ENCODE peak calls at places on chromosomes 2 and 18, in seven cellular contexts. D is testis, W is AG09309, G is fibroblast of lung, Q is astrocyte of the spinal cord, J is mucosa of descending colon, O is H1. H is an unnamed sample.

GRCh38 chr2:60540054-60540453 is 13.4 kb downstream of the BCL11A start:
- DNase-seq in D (no peak), W (no peak), G (no peak), Q (no peak), J (no peak), O (no peak), H (no peak)

GRCh38 chr2:8252997-8253694 is 428.7 kb upstream of the ID2 start:
- DNase-seq in D (no peak), W (no peak), G (no peak), Q (no peak), J (no peak), O (no peak), H (no peak)

GRCh38 chr2:71534786-71535185 is 81.4 kb downstream of the DYSF start:
- DNase-seq in D (no peak), W (no peak), G (no peak), Q (no peak), J (no peak), O (no peak), H (no peak)

GRCh38 chr2:176455865-176456291 is 186.6 kb downstream of the MTX2 start:
- DNase-seq in D (peak; percentile 60), W (peak; percentile 57), G (peak; percentile 54), Q (no peak), J (peak; percentile 8), O (no peak), H (no peak)

GRCh38 chr2:168429988-168430387 is 26.1 kb upstream of the CERS6 start:
- DNase-seq in D (peak; percentile 51), W (no peak), G (no peak), Q (no peak), J (no peak), O (no peak), H (no peak)

GRCh38 chr2:8281950-8282857 is 399.7 kb upstream of the ID2 start:
- DNase-seq in D (no peak), W (no peak), G (no peak), Q (no peak), J (peak; percentile 69), O (no peak), H (no peak)

GRCh38 chr2:225008935-225009334 is 33.3 kb downstream of the DOCK10 start:
- DNase-seq in D (no peak), W (no peak), G (peak; percentile 26), Q (no peak), J (peak; percentile 30), O (no peak), H (no peak)

GRCh38 chr2:8059794-8060193 is 622.1 kb upstream of the ID2 start:
- DNase-seq in D (no peak), W (no peak), G (no peak), Q (no peak), J (no peak), O (no peak), H (no peak)

GRCh38 chr2:22601007-22601406 is 784.0 kb upstream of the KLHL29 start:
- DNase-seq in D (no peak), W (no peak), G (no peak), Q (no peak), J (no peak), O (no peak), H (no peak)

GRCh38 chr18:13427354-13427753 is 208.8 kb downstream of the LDLRAD4 start:
- DNase-seq in D (peak; percentile 23), W (no peak), G (no peak), Q (no peak), J (no peak), O (no peak), H (no peak)

GRCh38 chr18:25737710-25738251 is 352.6 kb downstream of the SS18 start:
- DNase-seq in D (no peak), W (peak; percentile 78), G (peak; percentile 87), Q (peak; percentile 87), J (no peak), O (no peak), H (peak; percentile 83)

GRCh38 chr2:54259413-54260240 is 3.6 kb upstream of the TSPYL6 start:
- DNase-seq in D (no peak), W (no peak), G (no peak), Q (no peak), J (no peak), O (no peak), H (no peak)

GRCh38 chr2:111663471-111663951 is 220.5 kb downstream of the ANAPC1 start:
- DNase-seq in D (no peak), W (no peak), G (peak; percentile 50), Q (peak; percentile 39), J (no peak), O (no peak), H (no peak)

GRCh38 chr2:126798276-126799140 is 100.2 kb upstream of the TEX51 start:
- DNase-seq in D (no peak), W (no peak), G (no peak), Q (no peak), J (no peak), O (no peak), H (no peak)

GRCh38 chr2:112927745-112928144 is 16.8 kb downstream of the IL37 start:
- DNase-seq in D (no peak), W (no peak), G (no peak), Q (peak; percentile 22), J (no peak), O (no peak), H (no peak)

GRCh38 chr2:74501335-74502071 is 2.1 kb upstream of the LBX2 start:
- DNase-seq in D (no peak), W (no peak), G (no peak), Q (no peak), J (no peak), O (no peak), H (no peak)

GRCh38 chr2:239278361-239278760 is 122.5 kb downstream of the HDAC4 start:
- DNase-seq in D (peak; percentile 9), W (no peak), G (no peak), Q (no peak), J (no peak), O (no peak), H (no peak)

GRCh38 chr2:138175066-138175465 is 210.8 kb downstream of the HNMT start:
- DNase-seq in D (no peak), W (no peak), G (no peak), Q (no peak), J (no peak), O (no peak), H (no peak)

GRCh38 chr2:159091381-159091780 is 122.9 kb downstream of the TANC1 start:
- DNase-seq in D (no peak), W (no peak), G (peak; percentile 75), Q (peak; percentile 82), J (no peak), O (no peak), H (peak; percentile 49)

GRCh38 chr2:73593676-73594075 is 48.5 kb downstream of the NAT8 start:
- DNase-seq in D (no peak), W (no peak), G (no peak), Q (peak; percentile 22), J (no peak), O (no peak), H (peak; percentile 9)

GRCh38 chr2:129906861-129907235 is 72.6 kb upstream of the RAB6C start:
- DNase-seq in D (no peak), W (no peak), G (no peak), Q (no peak), J (no peak), O (no peak), H (no peak)

GRCh38 chr2:15875969-15876705 is 64.2 kb upstream of the MYCN start:
- DNase-seq in D (no peak), W (no peak), G (no peak), Q (no peak), J (no peak), O (no peak), H (no peak)

DNA sequence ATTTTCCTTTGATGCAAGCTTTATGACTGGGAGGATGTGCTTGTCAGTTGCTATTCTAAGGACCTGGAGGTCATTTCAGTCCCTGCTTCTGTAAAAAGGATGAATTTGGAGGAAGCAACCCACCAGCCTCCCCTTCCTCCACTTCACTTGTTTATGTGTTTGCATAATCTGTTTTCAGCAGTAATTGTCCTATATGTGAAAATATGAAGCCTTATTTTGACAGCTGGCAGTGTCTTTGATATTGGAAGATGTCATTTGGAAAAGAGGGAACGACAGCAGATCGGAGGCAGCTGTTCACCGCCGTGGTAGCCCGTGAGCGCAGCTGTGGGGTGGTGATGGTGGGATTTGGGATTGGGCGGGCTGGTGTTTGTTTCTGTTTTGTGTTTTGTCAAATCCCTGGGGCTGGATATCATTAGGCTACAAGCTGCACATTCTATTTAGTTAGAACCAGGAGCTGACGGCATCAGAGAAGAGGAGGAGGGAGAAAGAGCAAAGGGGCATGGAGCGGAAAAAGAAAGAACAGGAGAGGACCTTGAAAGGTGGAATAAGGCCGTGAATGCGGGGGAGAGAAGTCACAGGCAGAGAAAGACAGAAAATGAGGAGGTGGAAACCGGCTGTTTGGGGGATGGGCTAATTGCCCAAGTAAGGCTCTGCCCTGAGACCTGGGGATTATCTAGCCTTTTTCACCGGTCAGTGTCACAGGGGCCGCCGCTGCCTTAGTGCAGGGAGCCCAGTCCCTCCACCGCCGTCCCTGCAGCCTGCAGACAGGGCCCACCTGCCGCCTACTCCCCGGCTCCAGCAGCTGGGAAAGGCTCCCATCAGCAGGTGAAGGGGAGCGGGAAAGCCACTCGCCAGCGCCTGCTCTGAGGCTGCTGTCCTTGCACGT is 87.9 kb downstream of the ZCCHC2 start:
- DNase-seq in D (peak; percentile 36), W (no peak), G (peak; percentile 10), Q (no peak), J (no peak), O (no peak), H (no peak)
- H3K4me3 ChIP-seq in D (no peak overlapping the region), W (no peak overlapping the region), G (peak overlapping the region; percentile 38), Q (no peak overlapping the region), J (no peak overlapping the region), O (peak overlapping the region; percentile 12), H (no peak overlapping the region)

GRCh38 chr18:49839012-49839411 is 25.7 kb upstream of the ACAA2 start:
- DNase-seq in D (no peak), W (no peak), G (no peak), Q (peak; percentile 70), J (no peak), O (no peak), H (peak; percentile 37)
- TF ChIP-seq CTCF in D (no peak), W (no peak), G (no peak), Q (no peak), J (no peak), O (no peak), H (peak; percentile 5)

GRCh38 chr2:231554327-231554726 is 24.1 kb upstream of the NMUR1 start:
- DNase-seq in D (no peak), W (no peak), G (no peak), Q (no peak), J (no peak), O (no peak), H (no peak)
- H3K4me3 ChIP-seq in D (no peak overlapping the region), W (no peak overlapping the region), G (no peak overlapping the region), Q (no peak overlapping the region), J (no peak overlapping the region), O (no peak overlapping the region), H (no peak overlapping the region)

GRCh38 chr2:143974262-143974661 is 545.7 kb downstream of the ZEB2 start:
- DNase-seq in D (no peak), W (no peak), G (peak; percentile 89), Q (no peak), J (no peak), O (no peak), H (no peak)

GRCh38 chr2:143977356-143977755 is 542.6 kb downstream of the ZEB2 start:
- DNase-seq in D (no peak), W (no peak), G (no peak), Q (no peak), J (no peak), O (no peak), H (no peak)

DNA sequence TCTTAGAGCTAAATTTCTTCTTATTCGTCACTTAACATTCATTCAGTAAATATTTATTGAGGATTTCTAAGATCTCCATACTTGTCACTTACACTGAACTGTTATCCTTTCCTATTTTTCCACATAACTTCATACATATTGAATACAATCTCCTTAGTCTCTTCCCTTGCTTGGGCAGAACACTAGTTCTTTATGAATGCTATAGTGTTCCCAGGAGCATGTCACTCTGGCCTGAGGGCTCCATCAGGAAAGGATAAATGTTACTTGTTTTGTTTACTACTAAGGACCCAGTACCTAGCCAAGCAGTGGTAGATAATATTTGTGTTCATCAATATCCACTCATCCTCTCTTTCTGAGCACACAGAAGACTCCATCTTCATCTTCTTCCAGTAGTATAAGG is 544.7 kb downstream of the ZEB2 start:
- DNase-seq in D (no peak), W (no peak), G (no peak), Q (no peak), J (no peak), O (no peak), H (no peak)
- TF ChIP-seq CTCF in D (no peak), W (no peak), G (no peak), Q (no peak), J (no peak), O (no peak), H (no peak)